ENCODE peak calls at places on chromosomes 6 and 20, in four cellular contexts. B is K562, P is GM12878, S is H1. J is an unnamed sample.

GRCh38 chr6:137218473-137218916 is 690 bp downstream of the IFNGR1 start:
- DNase-seq in B (peak), P (peak), S (no peak), J (peak)

GRCh38 chr6:5094327-5094726 is 9.2 kb downstream of the PPP1R3G start:
- DNase-seq in B (no peak), P (no peak), S (no peak), J (no peak)

GRCh38 chr6:107106165-107106564 is 9.2 kb downstream of the BEND3 start:
- DNase-seq in B (no peak), P (no peak), S (no peak), J (no peak)

GRCh38 chr20:52924411-52925271 is 47.5 kb upstream of the TSHZ2 start:
- DNase-seq in B (no peak), P (no peak), S (no peak), J (peak)

GRCh38 chr6:44230034-44230675 is 6.8 kb downstream of the SLC29A1 start:
- DNase-seq in B (no peak), P (no peak), S (no peak), J (no peak)

GRCh38 chr6:12356983-12357972 is 67.1 kb downstream of the EDN1 start:
- DNase-seq in B (no peak), P (peak), S (no peak), J (no peak)

GRCh38 chr6:73285674-73286283 is 22.8 kb upstream of the KHDC1 start:
- DNase-seq in B (peak), P (no peak), S (no peak), J (peak)

GRCh38 chr6:139313784-139314545 is 22.2 kb upstream of the TXLNB start:
- DNase-seq in B (no peak), P (no peak), S (peak), J (no peak)

GRCh38 chr6:128882991-128883571 is at the start of gene LAMA2:
- DNase-seq in B (no peak), P (no peak), S (peak), J (peak)

GRCh38 chr6:149082320-149082719 is 235.2 kb upstream of the TAB2 start:
- DNase-seq in B (peak), P (no peak), S (no peak), J (peak)

GRCh38 chr6:132993738-132994137 is 179.4 kb downstream of the RPS12 start:
- DNase-seq in B (no peak), P (no peak), S (no peak), J (no peak)

GRCh38 chr6:107600111-107600510 is 110.2 kb downstream of the SOBP start:
- DNase-seq in B (no peak), P (no peak), S (no peak), J (no peak)

GRCh38 chr6:34272022-34272926 is 23.5 kb upstream of the SMIM29 start:
- DNase-seq in B (peak), P (no peak), S (no peak), J (peak)

GRCh38 chr6:2235782-2236495 is 9.5 kb downstream of the GMDS start:
- DNase-seq in B (no peak), P (no peak), S (no peak), J (no peak)

GRCh38 chr6:40308533-40309306 is 278.4 kb downstream of the LRFN2 start:
- DNase-seq in B (peak), P (peak), S (peak), J (peak)

GRCh38 chr6:91132461-91132860 is 545.6 kb upstream of the MAP3K7 start:
- DNase-seq in B (no peak), P (no peak), S (no peak), J (no peak)

GRCh38 chr6:128307671-128308070 is 212.7 kb downstream of the PTPRK start:
- DNase-seq in B (no peak), P (no peak), S (no peak), J (no peak)

GRCh38 chr20:58078741-58079522 is 149.5 kb downstream of the ANKRD60 start:
- DNase-seq in B (no peak), P (no peak), S (no peak), J (no peak)

GRCh38 chr6:21157186-21157929 is 436.2 kb upstream of the SOX4 start:
- DNase-seq in B (no peak), P (peak), S (no peak), J (no peak)

GRCh38 chr6:44222486-44222986 is 859 bp upstream of the SLC29A1 start:
- DNase-seq in B (no peak), P (no peak), S (no peak), J (no peak)

GRCh38 chr20:46720776-46721425 is 11.5 kb downstream of the SLC2A10 start:
- DNase-seq in B (no peak), P (no peak), S (no peak), J (no peak)

GRCh38 chr6:105161411-105161810 is 18.4 kb downstream of the POPDC3 start:
- DNase-seq in B (no peak), P (no peak), S (no peak), J (no peak)

GRCh38 chr20:57117296-57117695 is 149.1 kb downstream of the BMP7 start:
- DNase-seq in B (no peak), P (no peak), S (no peak), J (no peak)

GRCh38 chr20:50101281-50101680 is 11.7 kb downstream of the UBE2V1 start:
- DNase-seq in B (no peak), P (no peak), S (no peak), J (no peak)

GRCh38 chr6:75491302-75491701 is 2.3 kb downstream of the FILIP1 start:
- DNase-seq in B (no peak), P (no peak), S (no peak), J (no peak)

GRCh38 chr6:75486850-75487568 is 6.6 kb downstream of the FILIP1 start:
- DNase-seq in B (no peak), P (no peak), S (no peak), J (no peak)

GRCh38 chr6:75488026-75488425 is 5.6 kb downstream of the FILIP1 start:
- DNase-seq in B (no peak), P (no peak), S (no peak), J (no peak)

GRCh38 chr6:75492769-75493168 is 831 bp downstream of the FILIP1 start:
- DNase-seq in B (no peak), P (peak), S (no peak), J (no peak)

DNA sequence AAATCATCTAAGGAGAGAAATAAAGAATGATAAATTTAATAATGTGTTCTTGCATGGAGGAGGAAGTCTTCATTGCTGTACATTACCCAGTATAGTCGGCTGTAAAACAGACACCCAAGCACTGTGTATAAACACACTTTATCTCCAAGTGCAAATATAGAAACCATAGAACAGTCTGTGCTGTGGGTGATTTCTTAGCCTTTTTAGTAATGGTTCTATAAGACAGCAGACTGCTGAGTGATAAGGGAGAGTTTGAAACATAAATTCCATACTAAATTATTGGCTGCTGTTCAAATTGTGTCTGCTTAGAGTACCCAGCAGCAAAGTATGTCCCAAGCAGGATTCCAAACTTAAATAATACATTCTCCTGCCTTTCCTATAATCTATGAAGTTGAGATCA is 4.6 kb downstream of the FILIP1 start:
- DNase-seq in B (no peak), P (no peak), S (no peak), J (no peak)
- H3K4me2 ChIP-seq in B (no peak), P (no peak), S (no peak), J (no peak)

DNA sequence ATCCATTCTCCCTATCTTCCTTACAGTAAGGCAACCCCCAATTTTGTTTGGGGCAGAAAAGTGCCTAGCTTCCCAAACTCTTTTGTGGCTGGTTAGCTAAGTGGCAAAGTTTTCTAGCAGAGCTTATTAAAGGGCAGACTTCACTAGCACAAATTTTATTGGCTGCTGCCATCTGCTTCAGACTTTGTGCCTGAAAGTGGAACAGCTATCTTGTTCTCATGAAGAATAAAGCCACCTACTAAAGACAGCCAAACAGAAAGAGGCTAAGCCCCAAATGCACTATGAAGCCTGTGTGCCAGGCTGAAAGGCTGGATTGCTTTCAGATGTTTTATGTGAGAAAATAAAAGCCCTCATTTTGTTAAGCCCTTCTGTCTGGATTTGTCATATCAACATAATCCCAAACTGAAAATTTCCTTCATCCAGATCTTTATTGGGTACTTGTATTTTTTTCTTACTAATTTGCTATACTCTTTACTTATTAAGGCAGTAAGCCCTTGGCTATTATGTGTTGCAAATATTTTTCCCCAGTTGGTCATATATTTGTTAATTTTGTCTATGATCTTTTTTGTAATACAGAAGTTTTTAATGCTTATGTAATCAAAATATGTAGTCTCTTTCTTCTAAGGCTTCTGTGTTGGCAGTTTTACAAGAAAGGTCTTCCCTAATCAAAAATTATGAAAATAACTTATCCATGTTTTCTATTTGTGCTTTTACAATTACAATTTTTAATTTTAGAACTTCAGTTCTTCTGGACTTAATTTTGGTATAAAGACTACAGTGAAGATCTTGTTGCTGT is 191.1 kb downstream of the TASP1 start:
- DNase-seq in B (no peak), P (no peak), S (no peak), J (no peak)
- TF ChIP-seq KDM1A in B (no peak), P (no peak), S (no peak), J (no peak)

GRCh38 chr20:63517376-63518309 is 2.9 kb upstream of the PPDPF start:
- DNase-seq in B (no peak), P (no peak), S (no peak), J (no peak)
- H3K4me2 ChIP-seq in B (no peak), P (no peak), S (no peak), J (no peak)

GRCh38 chr6:8436956-8437355 is 1.6 kb upstream of the SLC35B3 start:
- DNase-seq in B (no peak), P (no peak), S (no peak), J (no peak)
- TF ChIP-seq KDM1A in B (no peak), P (no peak), S (no peak), J (no peak)

GRCh38 chr6:152952866-152953509 is 29.9 kb downstream of the FBXO5 start:
- DNase-seq in B (no peak), P (no peak), S (no peak), J (peak)

GRCh38 chr6:152946484-152946883 is 36.4 kb downstream of the FBXO5 start:
- DNase-seq in B (no peak), P (no peak), S (no peak), J (no peak)

GRCh38 chr6:152952045-152952444 is 30.8 kb downstream of the FBXO5 start:
- DNase-seq in B (no peak), P (no peak), S (peak), J (peak)

GRCh38 chr6:152950240-152950639 is 32.6 kb downstream of the FBXO5 start:
- DNase-seq in B (no peak), P (no peak), S (no peak), J (no peak)

GRCh38 chr6:152948150-152948768 is 34.6 kb downstream of the FBXO5 start:
- DNase-seq in B (no peak), P (no peak), S (no peak), J (peak)
- H3K4me2 ChIP-seq in B (peak), P (no peak), S (no peak), J (peak)

GRCh38 chr20:63064745-63065711 is 58.3 kb upstream of the BHLHE23 start:
- DNase-seq in B (no peak), P (no peak), S (no peak), J (no peak)
- TF ChIP-seq KDM1A in B (no peak), P (no peak), S (no peak), J (no peak)

J was measured in HepG2.